ENCODE peak calls at places on chromosomes 12 and 14, in nine cellular contexts. P is cardiac fibroblast, O is right atrium auricular region, Q is tibial nerve, U is right lobe of liver, H is neuronal stem cell, E is transverse colon, G is PC-3, A is stomach. Z is an unnamed sample.

GRCh38 chr14:25121342-25122129 is 71.6 kb upstream of the STXBP6 start:
- DNase-seq in H (no peak), A (no peak), U (no peak), G (no peak), O (peak; percentile 70), E (no peak), Q (no peak), P (peak; percentile 86), Z (peak; percentile 88)

GRCh38 chr12:47944685-47945340 is 18.6 kb upstream of the TMEM106C start:
- DNase-seq in O (no peak), G (peak; percentile 32), P (no peak), U (no peak), Q (no peak), E (no peak), H (no peak), A (no peak), Z (no peak)

GRCh38 chr12:43278268-43278832 is 273.7 kb downstream of the ADAMTS20 start:
- DNase-seq in E (no peak), U (no peak), A (no peak), Q (no peak), P (peak; percentile 19), G (peak; percentile 49), O (no peak), H (no peak), Z (no peak)

GRCh38 chr12:130715150-130715995 is 726 bp downstream of the RIMBP2 start:
- DNase-seq in G (no peak), A (peak; percentile 19), E (no peak), U (no peak), O (no peak), Q (no peak), P (no peak), H (no peak), Z (no peak)

GRCh38 chr14:67251573-67252226 is 10.5 kb downstream of the PALS1 start:
- DNase-seq in H (no peak), G (peak; percentile 72), U (no peak), A (no peak), O (no peak), P (peak; percentile 24), Q (no peak), E (no peak), Z (peak; percentile 8)

GRCh38 chr12:12010277-12011031 is 60.3 kb upstream of the BCL2L14 start:
- DNase-seq in U (no peak), H (no peak), P (peak; percentile 43), A (no peak), Q (peak; percentile 40), O (peak; percentile 77), G (peak; percentile 54), E (peak; percentile 41), Z (peak; percentile 37)

GRCh38 chr12:34405286-34406227 is 383.3 kb downstream of the ALG10 start:
- DNase-seq in E (peak; percentile 3), A (no peak), H (no peak), P (no peak), G (no peak), O (peak; percentile 28), Q (no peak), U (peak; percentile 29), Z (no peak)

GRCh38 chr12:3311027-3311402 is 180.0 kb upstream of the PRMT8 start:
- DNase-seq in H (no peak), Q (no peak), O (no peak), U (no peak), A (peak; percentile 84), E (peak; percentile 46), P (no peak), G (peak; percentile 95), Z (no peak)

GRCh38 chr14:106613256-106613655 is 1086.9 kb downstream of the TMEM121 start:
- DNase-seq in A (no peak), G (no peak), Q (no peak), O (no peak), E (no peak), U (no peak), P (no peak), H (no peak), Z (no peak)

GRCh38 chr14:56555921-56556570 is 23.6 kb upstream of the TMEM260 start:
- DNase-seq in A (no peak), Q (no peak), H (peak; percentile 29), O (no peak), P (peak; percentile 55), G (peak; percentile 86), U (no peak), E (no peak), Z (no peak)

GRCh38 chr14:93702946-93703345 is 85.3 kb downstream of the PRIMA1 start:
- DNase-seq in Q (no peak), P (no peak), A (no peak), E (no peak), U (no peak), H (no peak), O (no peak), G (no peak), Z (no peak)

GRCh38 chr14:70995671-70996070 is 88.4 kb downstream of the PCNX1 start:
- DNase-seq in G (no peak), E (peak; percentile 21), U (no peak), Q (no peak), P (peak; percentile 25), A (no peak), O (no peak), H (no peak), Z (no peak)

GRCh38 chr12:111686574-111687105 is 787 bp downstream of the ACAD10 start:
- DNase-seq in Q (no peak), O (no peak), A (no peak), P (peak; percentile 36), U (no peak), E (no peak), H (no peak), G (no peak), Z (no peak)

GRCh38 chr12:124625867-124626675 is 58.7 kb upstream of the NCOR2 start:
- DNase-seq in G (peak; percentile 71), Q (peak; percentile 88), U (peak; percentile 76), A (peak; percentile 66), E (peak; percentile 87), O (peak; percentile 96), P (peak; percentile 89), H (no peak), Z (no peak)

GRCh38 chr12:106139422-106140141 is 828 bp upstream of the NUAK1 start:
- DNase-seq in G (peak; percentile 72), U (peak; percentile 84), P (peak; percentile 73), A (peak; percentile 79), H (peak; percentile 79), E (peak; percentile 76), Q (peak; percentile 39), O (peak; percentile 81), Z (no peak)

GRCh38 chr14:92512807-92513203 is 776 bp upstream of the RIN3 start:
- DNase-seq in H (no peak), P (no peak), U (no peak), E (no peak), A (no peak), G (no peak), Q (no peak), O (no peak), Z (no peak)

GRCh38 chr14:92513204-92513965 is at the start of gene RIN3:
- DNase-seq in O (no peak), Q (no peak), G (peak; percentile 16), A (no peak), P (peak; percentile 59), H (peak; percentile 31), U (peak; percentile 74), E (peak; percentile 61), Z (no peak)

GRCh38 chr14:92510972-92511371 is 2.6 kb upstream of the RIN3 start:
- DNase-seq in A (no peak), G (peak; percentile 14), P (no peak), H (no peak), Q (no peak), E (no peak), O (no peak), U (no peak), Z (no peak)

GRCh38 chr14:92513966-92514843 is 624 bp downstream of the RIN3 start:
- DNase-seq in P (peak; percentile 40), H (no peak), Q (no peak), E (peak; percentile 57), O (no peak), U (peak; percentile 88), G (no peak), A (no peak), Z (no peak)

GRCh38 chr14:92511472-92512247 is 1.9 kb upstream of the RIN3 start:
- DNase-seq in U (no peak), Q (no peak), G (peak; percentile 87), A (no peak), H (no peak), E (peak; percentile 60), P (peak; percentile 92), O (no peak), Z (peak; percentile 89)
- H3K4me3 ChIP-seq in U (no peak overlapping the region), Q (no peak overlapping the region), G (peak overlapping the region; percentile 32), A (no peak overlapping the region), H (no peak overlapping the region), E (no peak overlapping the region), P (no peak overlapping the region), O (no peak overlapping the region), Z (no peak overlapping the region)

DNA sequence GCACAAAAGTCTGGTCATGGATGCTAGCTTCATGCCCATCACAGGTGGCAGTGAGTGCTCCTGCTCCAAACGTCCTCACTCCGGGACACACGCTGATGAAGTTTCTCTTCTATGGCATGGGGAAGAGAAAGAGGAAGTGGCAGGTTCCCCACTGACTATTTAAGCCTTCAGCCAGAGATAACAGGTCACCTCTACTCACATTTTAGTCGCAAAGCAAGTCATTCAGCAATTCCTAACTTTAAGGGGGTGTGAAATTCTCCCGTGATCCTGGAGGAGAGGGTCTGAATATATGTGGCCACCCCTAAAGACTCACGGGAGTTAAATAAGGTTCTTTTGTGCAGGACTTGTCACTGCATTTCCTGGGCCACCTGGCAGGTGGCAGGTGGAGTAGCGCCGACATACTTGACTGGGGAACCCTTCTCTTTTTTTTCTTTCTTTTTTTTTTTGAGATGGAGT is 18.8 kb upstream of the RCOR1 start:
- DNase-seq in U (no peak), P (no peak), H (no peak), A (no peak), E (no peak), Q (no peak), O (no peak), G (no peak), Z (no peak)
- H3K4me3 ChIP-seq in U (no peak overlapping the region), P (no peak overlapping the region), H (no peak overlapping the region), A (no peak overlapping the region), E (no peak overlapping the region), Q (no peak overlapping the region), O (no peak overlapping the region), G (no peak overlapping the region), Z (no peak overlapping the region)

GRCh38 chr12:110270125-110270962 is 10.7 kb upstream of the ATP2A2 start:
- DNase-seq in P (peak; percentile 46), Q (no peak), O (no peak), G (peak; percentile 92), U (no peak), H (no peak), A (peak; percentile 36), E (no peak), Z (peak; percentile 46)
- H3K4me3 ChIP-seq in P (no peak overlapping the region), Q (no peak overlapping the region), O (no peak overlapping the region), G (peak overlapping the region; percentile 11), U (no peak overlapping the region), H (no peak overlapping the region), A (no peak overlapping the region), E (no peak overlapping the region), Z (no peak overlapping the region)

GRCh38 chr12:20148241-20148640 is 220.1 kb upstream of the PDE3A start:
- DNase-seq in P (no peak), O (no peak), E (no peak), A (no peak), G (no peak), U (no peak), H (no peak), Q (no peak), Z (no peak)

GRCh38 chr12:20154060-20154459 is 214.3 kb upstream of the PDE3A start:
- DNase-seq in Q (no peak), A (no peak), P (peak; percentile 22), O (no peak), H (no peak), G (no peak), U (no peak), E (no peak), Z (no peak)

GRCh38 chr12:20150835-20151234 is 217.5 kb upstream of the PDE3A start:
- DNase-seq in G (peak; percentile 11), H (no peak), P (peak; percentile 19), U (no peak), A (no peak), Q (no peak), E (no peak), O (no peak), Z (no peak)
- H3K4me3 ChIP-seq in G (no peak overlapping the region), H (no peak overlapping the region), P (no peak overlapping the region), U (no peak overlapping the region), A (no peak overlapping the region), Q (no peak overlapping the region), E (no peak overlapping the region), O (no peak overlapping the region), Z (no peak overlapping the region)